ENCODE peak calls at places on chromosomes 16 and 17, in four cellular contexts. D is HFFc6, T is stromal cell of bone marrow, F is kidney epithelial cell. X is an unnamed sample.

GRCh38 chr16:12081048-12081404 is 104.5 kb downstream of the SNX29 start:
- DNase-seq in D (no peak), T (no peak), F (no peak), X (no peak)

GRCh38 chr17:37450090-37450489 is 39.6 kb upstream of the DUSP14 start:
- DNase-seq in D (no peak), T (no peak), F (no peak), X (no peak)

GRCh38 chr17:35969558-35970442 is 11.5 kb downstream of the CCL16 start:
- DNase-seq in D (peak), T (peak), F (peak), X (peak)

GRCh38 chr17:13346081-13346533 is 255.6 kb downstream of the HS3ST3A1 start:
- DNase-seq in D (peak), T (peak), F (peak), X (peak)

GRCh38 chr16:83392743-83393142 is 415.0 kb upstream of the HSBP1 start:
- DNase-seq in D (no peak), T (no peak), F (no peak), X (no peak)

GRCh38 chr16:81730090-81731051 is 48.7 kb upstream of the PLCG2 start:
- DNase-seq in D (peak), T (peak), F (peak), X (no peak)

GRCh38 chr16:50924759-50925545 is 183.1 kb downstream of the CYLD start:
- DNase-seq in D (no peak), T (no peak), F (no peak), X (no peak)

GRCh38 chr17:19642373-19642893 is 6.1 kb upstream of the ALDH3A2 start:
- DNase-seq in D (no peak), T (no peak), F (no peak), X (no peak)

GRCh38 chr17:50194441-50195195 is 6.8 kb downstream of the COL1A1 start:
- DNase-seq in D (no peak), T (no peak), F (no peak), X (no peak)

X was measured in AG09309.